ENCODE peak calls at places on chromosomes 16 and 17, in eight cellular contexts. One of them, this sample, is unnamed.

GRCh38 chr16:24054649-24055560 is 201.2 kb upstream of the CACNG3 start:
- DNase-seq in right lobe of liver: no peak
- DNase-seq in astrocyte of the spinal cord: no peak
- DNase-seq in lower leg skin: no peak
- DNase-seq in cardiac muscle cell: no peak
- DNase-seq in AG09309: no peak
- DNase-seq in psoas muscle: no peak
- DNase-seq in activated B cell treated with CpG ODN at 0.5 μM for 24 hours: no peak
- DNase-seq in this sample: no peak

GRCh38 chr16:29963021-29963743 is 1.3 kb downstream of the TMEM219 start:
- DNase-seq in activated B cell treated with CpG ODN at 0.5 μM for 24 hours: no peak
- DNase-seq in AG09309: no peak
- DNase-seq in lower leg skin: no peak
- DNase-seq in psoas muscle: no peak
- DNase-seq in astrocyte of the spinal cord: no peak
- DNase-seq in cardiac muscle cell: no peak
- DNase-seq in right lobe of liver: no peak
- DNase-seq in this sample: no peak

GRCh38 chr17:8382052-8382879 is 727 bp downstream of the RPL26 start:
- DNase-seq in activated B cell treated with CpG ODN at 0.5 μM for 24 hours: no peak
- DNase-seq in AG09309: no peak
- DNase-seq in astrocyte of the spinal cord: peak
- DNase-seq in psoas muscle: no peak
- DNase-seq in right lobe of liver: no peak
- DNase-seq in cardiac muscle cell: no peak
- DNase-seq in lower leg skin: no peak
- DNase-seq in this sample: no peak

GRCh38 chr16:57998992-57999365 is 1.5 kb downstream of the ZNF319 start:
- DNase-seq in right lobe of liver: no peak
- DNase-seq in astrocyte of the spinal cord: no peak
- DNase-seq in lower leg skin: no peak
- DNase-seq in AG09309: no peak
- DNase-seq in psoas muscle: no peak
- DNase-seq in cardiac muscle cell: no peak
- DNase-seq in activated B cell treated with CpG ODN at 0.5 μM for 24 hours: no peak
- DNase-seq in this sample: no peak

GRCh38 chr17:56165017-56165720 is 11.9 kb downstream of the ANKFN1 start:
- DNase-seq in astrocyte of the spinal cord: no peak
- DNase-seq in lower leg skin: no peak
- DNase-seq in psoas muscle: no peak
- DNase-seq in activated B cell treated with CpG ODN at 0.5 μM for 24 hours: no peak
- DNase-seq in right lobe of liver: no peak
- DNase-seq in cardiac muscle cell: no peak
- DNase-seq in AG09309: no peak
- DNase-seq in this sample: no peak

GRCh38 chr17:49691677-49692191 is 13.8 kb upstream of the SPOP start:
- DNase-seq in right lobe of liver: no peak
- DNase-seq in AG09309: no peak
- DNase-seq in psoas muscle: no peak
- DNase-seq in lower leg skin: no peak
- DNase-seq in astrocyte of the spinal cord: no peak
- DNase-seq in cardiac muscle cell: no peak
- DNase-seq in activated B cell treated with CpG ODN at 0.5 μM for 24 hours: no peak
- DNase-seq in this sample: no peak

GRCh38 chr16:57977418-57978069 is 6.6 kb upstream of the CNGB1 start:
- DNase-seq in AG09309: no peak
- DNase-seq in astrocyte of the spinal cord: no peak
- DNase-seq in cardiac muscle cell: no peak
- DNase-seq in lower leg skin: no peak
- DNase-seq in psoas muscle: peak
- DNase-seq in right lobe of liver: no peak
- DNase-seq in activated B cell treated with CpG ODN at 0.5 μM for 24 hours: no peak
- DNase-seq in this sample: no peak

GRCh38 chr17:19242926-19243325 is 5.8 kb downstream of the EPN2 start:
- DNase-seq in astrocyte of the spinal cord: no peak
- DNase-seq in psoas muscle: no peak
- DNase-seq in right lobe of liver: no peak
- DNase-seq in cardiac muscle cell: no peak
- DNase-seq in AG09309: no peak
- DNase-seq in lower leg skin: no peak
- DNase-seq in activated B cell treated with CpG ODN at 0.5 μM for 24 hours: no peak
- DNase-seq in this sample: no peak

GRCh38 chr16:88538366-88539060 is 31.7 kb upstream of the ZC3H18 start:
- DNase-seq in AG09309: no peak
- DNase-seq in activated B cell treated with CpG ODN at 0.5 μM for 24 hours: no peak
- DNase-seq in lower leg skin: no peak
- DNase-seq in astrocyte of the spinal cord: no peak
- DNase-seq in right lobe of liver: peak
- DNase-seq in psoas muscle: peak
- DNase-seq in cardiac muscle cell: no peak
- DNase-seq in this sample: no peak

GRCh38 chr16:88540346-88540977 is 29.7 kb upstream of the ZC3H18 start:
- DNase-seq in activated B cell treated with CpG ODN at 0.5 μM for 24 hours: no peak
- DNase-seq in AG09309: no peak
- DNase-seq in psoas muscle: peak
- DNase-seq in astrocyte of the spinal cord: no peak
- DNase-seq in right lobe of liver: no peak
- DNase-seq in lower leg skin: no peak
- DNase-seq in cardiac muscle cell: no peak
- DNase-seq in this sample: no peak

GRCh38 chr16:88539261-88539651 is 30.9 kb upstream of the ZC3H18 start:
- DNase-seq in activated B cell treated with CpG ODN at 0.5 μM for 24 hours: no peak
- DNase-seq in right lobe of liver: no peak
- DNase-seq in cardiac muscle cell: no peak
- DNase-seq in lower leg skin: no peak
- DNase-seq in psoas muscle: peak
- DNase-seq in astrocyte of the spinal cord: no peak
- DNase-seq in AG09309: no peak
- DNase-seq in this sample: no peak

GRCh38 chr16:88541109-88541508 is 29.1 kb upstream of the ZC3H18 start:
- DNase-seq in right lobe of liver: no peak
- DNase-seq in activated B cell treated with CpG ODN at 0.5 μM for 24 hours: no peak
- DNase-seq in cardiac muscle cell: no peak
- DNase-seq in psoas muscle: peak
- DNase-seq in AG09309: no peak
- DNase-seq in lower leg skin: no peak
- DNase-seq in astrocyte of the spinal cord: no peak
- DNase-seq in this sample: no peak

GRCh38 chr16:88539652-88540345 is 30.4 kb upstream of the ZC3H18 start:
- DNase-seq in lower leg skin: no peak
- DNase-seq in astrocyte of the spinal cord: no peak
- DNase-seq in cardiac muscle cell: no peak
- DNase-seq in activated B cell treated with CpG ODN at 0.5 μM for 24 hours: no peak
- DNase-seq in AG09309: no peak
- DNase-seq in right lobe of liver: no peak
- DNase-seq in psoas muscle: peak
- DNase-seq in this sample: no peak
- TF ChIP-seq CTCF in lower leg skin: no peak
- TF ChIP-seq CTCF in astrocyte of the spinal cord: no peak
- TF ChIP-seq CTCF in cardiac muscle cell: no peak
- TF ChIP-seq CTCF in activated B cell treated with CpG ODN at 0.5 μM for 24 hours: no peak
- TF ChIP-seq CTCF in AG09309: no peak
- TF ChIP-seq CTCF in right lobe of liver: no peak
- TF ChIP-seq CTCF in psoas muscle: no peak
- TF ChIP-seq CTCF in this sample: no peak

GRCh38 chr17:78174332-78174869 is 6.0 kb downstream of the SYNGR2 start:
- DNase-seq in activated B cell treated with CpG ODN at 0.5 μM for 24 hours: no peak
- DNase-seq in astrocyte of the spinal cord: peak
- DNase-seq in psoas muscle: peak
- DNase-seq in right lobe of liver: peak
- DNase-seq in AG09309: no peak
- DNase-seq in cardiac muscle cell: no peak
- DNase-seq in lower leg skin: peak
- DNase-seq in this sample: no peak
- TF ChIP-seq CTCF in activated B cell treated with CpG ODN at 0.5 μM for 24 hours: no peak
- TF ChIP-seq CTCF in astrocyte of the spinal cord: peak
- TF ChIP-seq CTCF in psoas muscle: peak
- TF ChIP-seq CTCF in right lobe of liver: peak
- TF ChIP-seq CTCF in AG09309: no peak
- TF ChIP-seq CTCF in cardiac muscle cell: no peak
- TF ChIP-seq CTCF in lower leg skin: no peak
- TF ChIP-seq CTCF in this sample: no peak

GRCh38 chr16:87458424-87458915 is 34.4 kb downstream of the ZCCHC14 start:
- DNase-seq in right lobe of liver: no peak
- DNase-seq in astrocyte of the spinal cord: no peak
- DNase-seq in AG09309: no peak
- DNase-seq in psoas muscle: no peak
- DNase-seq in lower leg skin: no peak
- DNase-seq in cardiac muscle cell: no peak
- DNase-seq in activated B cell treated with CpG ODN at 0.5 μM for 24 hours: no peak
- DNase-seq in this sample: no peak
- TF ChIP-seq CTCF in right lobe of liver: no peak
- TF ChIP-seq CTCF in astrocyte of the spinal cord: no peak
- TF ChIP-seq CTCF in AG09309: no peak
- TF ChIP-seq CTCF in psoas muscle: no peak
- TF ChIP-seq CTCF in lower leg skin: no peak
- TF ChIP-seq CTCF in cardiac muscle cell: no peak
- TF ChIP-seq CTCF in activated B cell treated with CpG ODN at 0.5 μM for 24 hours: no peak
- TF ChIP-seq CTCF in this sample: no peak

GRCh38 chr17:36657763-36658490 is 56.5 kb downstream of the MRM1 start:
- DNase-seq in AG09309: no peak
- DNase-seq in cardiac muscle cell: peak
- DNase-seq in activated B cell treated with CpG ODN at 0.5 μM for 24 hours: no peak
- DNase-seq in lower leg skin: no peak
- DNase-seq in psoas muscle: no peak
- DNase-seq in astrocyte of the spinal cord: no peak
- DNase-seq in right lobe of liver: no peak
- DNase-seq in this sample: no peak
- TF ChIP-seq CTCF in AG09309: peak
- TF ChIP-seq CTCF in cardiac muscle cell: peak
- TF ChIP-seq CTCF in activated B cell treated with CpG ODN at 0.5 μM for 24 hours: no peak
- TF ChIP-seq CTCF in lower leg skin: no peak
- TF ChIP-seq CTCF in psoas muscle: no peak
- TF ChIP-seq CTCF in astrocyte of the spinal cord: peak
- TF ChIP-seq CTCF in right lobe of liver: no peak
- TF ChIP-seq CTCF in this sample: no peak

This sample was measured in mesothelial cell of epicardium.